ENCODE peak calls at places on chromosomes 16 and 17, in eight cellular contexts. O, U, A, Y, S, I, K and Z are unnamed samples.

GRCh38 chr17:80732268-80732667 is 187.6 kb downstream of the RPTOR start:
- DNase-seq in O (no peak), U (peak), A (no peak), Y (no peak), S (no peak), I (peak), K (no peak), Z (no peak)

GRCh38 chr17:44543213-44543904 is 13.9 kb upstream of the FZD2 start:
- DNase-seq in O (no peak), U (peak), A (no peak), Y (no peak), S (peak), I (peak), K (no peak), Z (no peak)

GRCh38 chr16:78441298-78441697 is 341.8 kb downstream of the WWOX start:
- DNase-seq in O (no peak), U (no peak), A (no peak), Y (no peak), S (no peak), I (no peak), K (no peak), Z (no peak)

GRCh38 chr17:41446806-41447205 is 6.0 kb upstream of the KRT38 start:
- DNase-seq in O (no peak), U (peak), A (no peak), Y (no peak), S (peak), I (no peak), K (no peak), Z (no peak)

GRCh38 chr17:50279181-50279526 is 4.9 kb downstream of the TMEM92 start:
- DNase-seq in O (no peak), U (no peak), A (no peak), Y (no peak), S (peak), I (no peak), K (no peak), Z (no peak)

GRCh38 chr17:17344507-17345293 is 41.5 kb downstream of the NT5M start:
- DNase-seq in O (no peak), U (no peak), A (no peak), Y (no peak), S (no peak), I (no peak), K (no peak), Z (no peak)

GRCh38 chr17:8408371-8408770 is 10.7 kb upstream of the RNF222 start:
- DNase-seq in O (no peak), U (no peak), A (no peak), Y (no peak), S (peak), I (no peak), K (no peak), Z (no peak)

GRCh38 chr16:2912330-2913199 is 834 bp downstream of the FLYWCH1 start:
- DNase-seq in O (peak), U (peak), A (no peak), Y (peak), S (peak), I (no peak), K (no peak), Z (peak)

GRCh38 chr17:68452724-68453290 is 4.5 kb downstream of the WIPI1 start:
- DNase-seq in O (no peak), U (no peak), A (no peak), Y (no peak), S (no peak), I (no peak), K (no peak), Z (no peak)

GRCh38 chr16:85601730-85602401 is 11.3 kb upstream of the GSE1 start:
- DNase-seq in O (no peak), U (peak), A (no peak), Y (no peak), S (no peak), I (no peak), K (no peak), Z (no peak)

GRCh38 chr16:82748026-82748425 is 121.3 kb downstream of the CDH13 start:
- DNase-seq in O (no peak), U (no peak), A (no peak), Y (peak), S (peak), I (no peak), K (no peak), Z (no peak)

GRCh38 chr16:85566502-85567100 is 46.5 kb upstream of the GSE1 start:
- DNase-seq in O (no peak), U (no peak), A (no peak), Y (no peak), S (no peak), I (no peak), K (no peak), Z (no peak)

GRCh38 chr16:88759245-88759975 is 25.6 kb downstream of the PIEZO1 start:
- DNase-seq in O (no peak), U (peak), A (no peak), Y (no peak), S (peak), I (no peak), K (no peak), Z (no peak)

GRCh38 chr16:85173077-85173980 is 61.1 kb upstream of the CIBAR2 start:
- DNase-seq in O (no peak), U (peak), A (no peak), Y (no peak), S (peak), I (peak), K (no peak), Z (no peak)

GRCh38 chr17:66730497-66730923 is 104.4 kb upstream of the CACNG5 start:
- DNase-seq in O (no peak), U (no peak), A (no peak), Y (no peak), S (no peak), I (no peak), K (no peak), Z (no peak)

GRCh38 chr17:78665952-78666920 is 89.0 kb upstream of the DNAH17 start:
- DNase-seq in O (no peak), U (peak), A (peak), Y (peak), S (peak), I (no peak), K (peak), Z (no peak)